ENCODE peak calls at places on chromosomes 11 and 22, in nine cellular contexts. A, K, B, T, Q, G, O, U and D are unnamed samples.

GRCh38 chr11:119671561-119672015 is 57.4 kb downstream of the NECTIN1 start:
- DNase-seq in A (no peak), K (no peak), B (no peak), T (no peak), Q (no peak), G (no peak), O (no peak), U (no peak), D (no peak)

GRCh38 chr11:28879869-28880268 is 771.7 kb downstream of the METTL15 start:
- DNase-seq in A (no peak), K (no peak), B (no peak), T (no peak), Q (no peak), G (no peak), O (no peak), U (no peak), D (no peak)

GRCh38 chr11:96412761-96413381 is 23.1 kb downstream of the JRKL start:
- DNase-seq in A (no peak), K (no peak), B (no peak), T (no peak), Q (no peak), G (peak; percentile 12), O (no peak), U (no peak), D (no peak)

GRCh38 chr11:5938603-5938965 is 3.5 kb upstream of the OR56A3 start:
- DNase-seq in A (no peak), K (no peak), B (no peak), T (no peak), Q (no peak), G (no peak), O (no peak), U (no peak), D (no peak)

GRCh38 chr11:21289686-21290085 is 620.3 kb downstream of the NELL1 start:
- DNase-seq in A (no peak), K (no peak), B (no peak), T (no peak), Q (no peak), G (no peak), O (no peak), U (no peak), D (no peak)

GRCh38 chr22:23285734-23286133 is 105.4 kb downstream of the BCR start:
- DNase-seq in A (no peak), K (no peak), B (peak; percentile 45), T (no peak), Q (no peak), G (no peak), O (no peak), U (peak; percentile 64), D (no peak)

GRCh38 chr11:61092280-61092766 is 10.0 kb upstream of the CD5 start:
- DNase-seq in A (no peak), K (no peak), B (peak; percentile 28), T (peak; percentile 26), Q (no peak), G (no peak), O (no peak), U (no peak), D (no peak)

GRCh38 chr11:33716236-33716635 is 15.6 kb upstream of the C11orf91 start:
- DNase-seq in A (no peak), K (no peak), B (no peak), T (no peak), Q (no peak), G (no peak), O (no peak), U (peak; percentile 27), D (no peak)

GRCh38 chr11:19844012-19844411 is 131.4 kb downstream of the NAV2 start:
- DNase-seq in A (no peak), K (no peak), B (no peak), T (no peak), Q (no peak), G (no peak), O (no peak), U (no peak), D (no peak)

GRCh38 chr22:23073506-23074229 is 3.3 kb downstream of the GNAZ start:
- DNase-seq in A (no peak), K (peak; percentile 53), B (no peak), T (no peak), Q (no peak), G (no peak), O (no peak), U (no peak), D (no peak)

GRCh38 chr11:19739872-19740271 is 27.2 kb downstream of the NAV2 start:
- DNase-seq in A (no peak), K (peak; percentile 83), B (no peak), T (peak; percentile 22), Q (peak; percentile 57), G (peak; percentile 13), O (no peak), U (no peak), D (no peak)

GRCh38 chr11:24226606-24227005 is 270.2 kb upstream of the LUZP2 start:
- DNase-seq in A (no peak), K (no peak), B (no peak), T (no peak), Q (no peak), G (peak; percentile 4), O (no peak), U (no peak), D (no peak)

GRCh38 chr11:102139081-102139498 is 28.8 kb downstream of the YAP1 start:
- DNase-seq in A (no peak), K (no peak), B (peak; percentile 52), T (no peak), Q (no peak), G (no peak), O (no peak), U (no peak), D (no peak)

GRCh38 chr11:17760102-17761029 is 25.8 kb downstream of the KCNC1 start:
- DNase-seq in A (peak; percentile 57), K (no peak), B (no peak), T (peak; percentile 69), Q (peak; percentile 84), G (peak; percentile 69), O (peak; percentile 12), U (peak; percentile 70), D (no peak)

GRCh38 chr22:48758905-48759875 is 1068.5 kb downstream of the BRD1 start:
- DNase-seq in A (no peak), K (peak; percentile 39), B (peak; percentile 14), T (no peak), Q (no peak), G (no peak), O (no peak), U (no peak), D (peak; percentile 68)

GRCh38 chr11:133957926-133958325 is 1.2 kb upstream of the IGSF9B start:
- DNase-seq in A (no peak), K (no peak), B (no peak), T (no peak), Q (no peak), G (no peak), O (no peak), U (no peak), D (peak; percentile 96)

GRCh38 chr11:36070215-36070976 is 126.5 kb downstream of the LDLRAD3 start:
- DNase-seq in A (no peak), K (no peak), B (no peak), T (no peak), Q (no peak), G (no peak), O (no peak), U (no peak), D (no peak)

DNA sequence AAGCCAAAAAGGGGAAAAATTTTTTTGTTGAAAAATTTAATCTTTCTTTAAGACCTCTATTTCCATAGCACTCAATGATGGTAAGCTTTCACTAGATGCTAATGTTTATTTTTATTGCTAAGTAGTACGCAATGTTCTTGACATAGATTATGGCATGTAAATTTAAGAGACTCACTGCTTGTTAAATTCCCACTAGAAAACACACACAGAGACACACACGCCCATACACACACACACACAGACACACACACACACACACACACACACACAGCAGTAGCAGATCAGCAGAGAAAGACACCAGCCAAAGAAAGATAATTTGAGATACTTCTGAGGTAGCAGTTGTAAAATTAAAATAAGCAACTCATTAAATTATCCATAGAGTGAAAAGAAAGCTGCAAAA is 16.0 kb upstream of the BDNF start:
- DNase-seq in A (no peak), K (no peak), B (no peak), T (no peak), Q (no peak), G (no peak), O (no peak), U (no peak), D (no peak)
- TF ChIP-seq POLR2A in A (no peak), K (no peak), B (no peak), T (no peak), Q (no peak), G (no peak), O (no peak), U (no peak), D (no peak)

GRCh38 chr11:123046473-123047264 is 15.3 kb downstream of the HSPA8 start:
- DNase-seq in A (no peak), K (no peak), B (no peak), T (no peak), Q (no peak), G (no peak), O (no peak), U (no peak), D (no peak)

GRCh38 chr11:123035831-123036230 is 26.1 kb downstream of the HSPA8 start:
- DNase-seq in A (no peak), K (no peak), B (no peak), T (no peak), Q (no peak), G (no peak), O (no peak), U (no peak), D (no peak)

GRCh38 chr11:123045101-123045500 is 16.8 kb downstream of the HSPA8 start:
- DNase-seq in A (no peak), K (no peak), B (no peak), T (no peak), Q (no peak), G (no peak), O (no peak), U (no peak), D (no peak)

DNA sequence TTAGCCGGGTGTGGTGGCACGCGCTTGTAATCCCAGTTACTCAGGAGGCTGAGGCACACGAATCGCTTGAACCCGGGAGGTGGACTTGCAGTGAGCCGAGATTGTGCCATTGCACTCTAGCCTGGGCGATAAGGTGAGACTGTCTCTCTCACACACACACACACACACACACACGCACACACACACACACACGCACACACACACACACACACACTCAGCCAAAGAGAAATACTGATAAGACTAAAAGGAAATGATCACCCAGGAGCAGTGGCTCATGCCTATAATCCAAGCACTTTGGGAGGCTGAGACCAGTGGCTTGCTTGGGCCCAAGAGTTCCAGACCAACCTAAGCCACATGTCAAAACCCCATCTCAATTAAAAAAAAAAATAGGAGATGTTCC is 20.8 kb downstream of the HSPA8 start:
- DNase-seq in A (no peak), K (no peak), B (no peak), T (no peak), Q (no peak), G (no peak), O (no peak), U (no peak), D (no peak)
- TF ChIP-seq EP300 in A (no peak), K (no peak), B (no peak), T (no peak), Q (no peak), G (no peak), O (no peak), U (no peak), D (no peak)

GRCh38 chr11:14625804-14626203 is 17.8 kb upstream of the PDE3B start:
- DNase-seq in A (no peak), K (no peak), B (no peak), T (no peak), Q (no peak), G (no peak), O (no peak), U (no peak), D (no peak)
- H3K27ac ChIP-seq in A (no peak overlapping the region), K (peak overlapping the region; percentile 28), B (peak overlapping the region; percentile 35), T (peak overlapping the region; percentile 5), Q (no peak overlapping the region), G (no peak overlapping the region), O (no peak overlapping the region), U (no peak overlapping the region), D (no peak overlapping the region)

GRCh38 chr11:116379185-116379828 is 393.5 kb downstream of the BUD13 start:
- DNase-seq in A (no peak), K (no peak), B (no peak), T (peak; percentile 11), Q (peak; percentile 81), G (peak; percentile 21), O (no peak), U (peak; percentile 47), D (no peak)
- TF ChIP-seq POLR2A in A (no peak), K (no peak), B (no peak), T (no peak), Q (no peak), G (no peak), O (no peak), U (no peak), D (no peak)